ENCODE peak calls at places on chromosomes 1 and 21, in seven cellular contexts. K is HCT116, S is H54, W is IMR-90, U is ovary, F is A549, J is esophagus squamous epithelium. A is an unnamed sample.

GRCh38 chr1:63269571-63269970 is 52.8 kb upstream of the FOXD3 start:
- DNase-seq in K (no peak), S (no peak), W (no peak), U (no peak), F (no peak), J (no peak), A (no peak)

GRCh38 chr1:5099558-5099957 is 445.1 kb downstream of the AJAP1 start:
- DNase-seq in K (no peak), S (no peak), W (no peak), U (no peak), F (no peak), J (no peak), A (no peak)

GRCh38 chr1:94079056-94079990 is 41.6 kb downstream of the ABCA4 start:
- DNase-seq in K (no peak), S (no peak), W (no peak), U (peak; percentile 41), F (peak; percentile 15), J (no peak), A (no peak)

GRCh38 chr1:99365121-99365520 is 100.8 kb downstream of the PLPPR4 start:
- DNase-seq in K (no peak), S (no peak), W (no peak), U (no peak), F (no peak), J (no peak), A (no peak)

GRCh38 chr1:27341525-27342252 is at the start of gene SYTL1:
- DNase-seq in K (peak; percentile 63), S (peak; percentile 89), W (peak; percentile 67), U (no peak), F (peak; percentile 38), J (no peak), A (peak; percentile 68)

GRCh38 chr1:63775418-63776127 is 1.8 kb downstream of the ROR1 start:
- DNase-seq in K (no peak), S (no peak), W (peak; percentile 17), U (no peak), F (no peak), J (no peak), A (no peak)

GRCh38 chr1:18327650-18328049 is 153.1 kb upstream of the KLHDC7A start:
- DNase-seq in K (no peak), S (no peak), W (no peak), U (no peak), F (no peak), J (no peak), A (no peak)

GRCh38 chr1:246221390-246222240 is 285.5 kb downstream of the SMYD3 start:
- DNase-seq in K (no peak), S (no peak), W (no peak), U (no peak), F (no peak), J (no peak), A (no peak)

GRCh38 chr1:218739426-218739825 is 394.3 kb downstream of the TGFB2 start:
- DNase-seq in K (no peak), S (no peak), W (peak; percentile 58), U (peak; percentile 59), F (no peak), J (no peak), A (no peak)

GRCh38 chr1:248807067-248807737 is 18.5 kb downstream of the SH3BP5L start:
- DNase-seq in K (peak; percentile 4), S (no peak), W (peak; percentile 39), U (no peak), F (peak; percentile 55), J (no peak), A (peak; percentile 69)

GRCh38 chr21:33937931-33938339 is 22.3 kb upstream of the ATP5PO start:
- DNase-seq in K (no peak), S (no peak), W (no peak), U (no peak), F (no peak), J (no peak), A (no peak)

GRCh38 chr1:183808296-183809027 is 3.5 kb downstream of the RGL1 start:
- DNase-seq in K (no peak), S (no peak), W (no peak), U (no peak), F (no peak), J (no peak), A (no peak)

GRCh38 chr1:164604541-164604940 is 45.6 kb downstream of the PBX1 start:
- DNase-seq in K (no peak), S (no peak), W (peak; percentile 65), U (no peak), F (no peak), J (no peak), A (no peak)

GRCh38 chr1:88434836-88435235 is 249.2 kb upstream of the PKN2 start:
- DNase-seq in K (no peak), S (no peak), W (no peak), U (no peak), F (no peak), J (no peak), A (no peak)

GRCh38 chr1:240234477-240235225 is 143.0 kb downstream of the FMN2 start:
- DNase-seq in K (no peak), S (no peak), W (peak; percentile 83), U (no peak), F (no peak), J (no peak), A (no peak)

GRCh38 chr1:11535761-11536572 is 57.0 kb downstream of the DISP3 start:
- DNase-seq in K (no peak), S (no peak), W (no peak), U (no peak), F (peak; percentile 12), J (no peak), A (no peak)

GRCh38 chr21:30372139-30372770 is at the start of gene KRTAP13-2:
- DNase-seq in K (no peak), S (no peak), W (no peak), U (no peak), F (no peak), J (no peak), A (no peak)

GRCh38 chr1:29784276-29785136 is 548.2 kb downstream of the PTPRU start:
- DNase-seq in K (no peak), S (no peak), W (no peak), U (no peak), F (no peak), J (no peak), A (no peak)

GRCh38 chr1:218785928-218786327 is 387.8 kb upstream of the LYPLAL1 start:
- DNase-seq in K (no peak), S (no peak), W (peak; percentile 29), U (peak; percentile 62), F (no peak), J (no peak), A (no peak)

GRCh38 chr1:41454406-41454805 is 30.1 kb downstream of the EDN2 start:
- DNase-seq in K (no peak), S (no peak), W (no peak), U (no peak), F (no peak), J (no peak), A (no peak)

GRCh38 chr1:21857840-21858670 is 46.0 kb downstream of the LDLRAD2 start:
- DNase-seq in K (no peak), S (no peak), W (no peak), U (no peak), F (no peak), J (no peak), A (no peak)
- TF ChIP-seq POLR2A in K (no peak), S (no peak), W (no peak), U (no peak), F (no peak), J (no peak), A (no peak)

GRCh38 chr1:37999434-38000232 is 5.7 kb downstream of the FHL3 start:
- DNase-seq in K (no peak), S (peak; percentile 56), W (peak; percentile 66), U (peak; percentile 68), F (peak; percentile 60), J (no peak), A (peak; percentile 46)
- TF ChIP-seq POLR2A in K (no peak), S (no peak), W (no peak), U (no peak), F (no peak), J (no peak), A (peak; percentile 61)

DNA sequence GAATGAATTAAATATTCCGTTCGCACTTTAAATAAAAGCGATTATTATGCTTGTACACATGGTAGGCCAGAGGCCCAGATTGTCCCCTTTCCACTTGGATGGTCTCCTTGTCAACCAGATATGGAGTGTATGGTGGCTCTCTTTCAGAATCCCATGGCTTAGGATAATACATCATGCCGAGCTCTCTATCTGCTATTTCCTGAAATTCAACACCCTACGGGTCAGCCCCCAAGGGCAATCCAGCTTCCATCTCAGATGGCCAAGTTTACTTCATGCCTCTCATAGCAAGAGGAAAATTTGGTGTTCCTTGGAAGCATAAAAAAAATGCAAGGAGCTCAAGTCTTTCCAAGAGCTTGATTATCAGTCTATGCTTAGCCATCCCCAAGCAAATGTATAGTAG is 25.3 kb upstream of the FMO1 start:
- DNase-seq in K (no peak), S (no peak), W (no peak), U (no peak), F (no peak), J (no peak), A (no peak)
- TF ChIP-seq POLR2A in K (no peak), S (no peak), W (no peak), U (no peak), F (no peak), J (no peak), A (no peak)

GRCh38 chr1:169110691-169111447 is 4.4 kb downstream of the ATP1B1 start:
- DNase-seq in K (no peak), S (no peak), W (peak; percentile 41), U (no peak), F (peak; percentile 52), J (no peak), A (no peak)

GRCh38 chr1:169110265-169110664 is 3.8 kb downstream of the ATP1B1 start:
- DNase-seq in K (no peak), S (no peak), W (no peak), U (no peak), F (no peak), J (no peak), A (no peak)

GRCh38 chr1:169113613-169114119 is 7.2 kb downstream of the ATP1B1 start:
- DNase-seq in K (peak; percentile 91), S (peak; percentile 71), W (peak; percentile 95), U (no peak), F (peak; percentile 91), J (no peak), A (no peak)

GRCh38 chr1:169111472-169111871 is 5.0 kb downstream of the ATP1B1 start:
- DNase-seq in K (no peak), S (no peak), W (no peak), U (no peak), F (no peak), J (no peak), A (no peak)

DNA sequence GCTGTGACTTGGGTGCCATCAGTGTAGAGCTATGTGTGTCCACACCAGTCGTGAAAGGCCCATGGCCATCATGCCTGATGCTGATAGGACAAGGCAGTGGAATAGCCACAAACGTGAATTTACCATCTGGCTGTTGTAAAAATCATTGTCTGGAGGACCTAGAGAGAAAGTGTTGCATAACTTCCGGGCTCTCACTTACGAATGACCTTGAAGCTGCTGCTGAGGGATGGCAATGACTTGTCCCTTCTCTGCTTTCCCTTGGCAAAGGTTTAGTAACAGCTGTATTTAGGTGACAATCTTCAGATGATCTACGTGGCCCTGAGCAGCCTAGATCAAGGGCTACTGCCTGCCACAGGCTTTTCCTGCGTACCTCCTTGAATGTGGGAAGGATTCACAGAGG is 5.8 kb downstream of the ATP1B1 start:
- DNase-seq in K (no peak), S (no peak), W (peak; percentile 34), U (peak; percentile 43), F (peak; percentile 36), J (no peak), A (no peak)
- TF ChIP-seq POLR2A in K (no peak), S (no peak), W (no peak), U (no peak), F (no peak), J (no peak), A (no peak)